ENCODE peak calls at places on chromosome 17, in ten cellular contexts. One of them, this sample, is unnamed.

GRCh38 chr17:30429155-30429554 is 48.1 kb upstream of the GOSR1 start:
- DNase-seq in NCI-H187: no peak
- DNase-seq in skeletal muscle cell: no peak
- DNase-seq in MCF 10A: no peak
- DNase-seq in T-helper 1 cell: no peak
- DNase-seq in stimulated activated CD4-positive, alpha-beta T cell treated with anti-CD3 and anti-CD28 coated beads, TNF-alpha, amount 100 ng/mL, for 48 hours: no peak
- DNase-seq in ureter: no peak
- DNase-seq in T-cell: no peak
- DNase-seq in GM04504: peak
- DNase-seq in WTC11: no peak
- DNase-seq in this sample: peak

GRCh38 chr17:31472137-31472536 is 80.7 kb downstream of the RAB11FIP4 start:
- DNase-seq in stimulated activated CD4-positive, alpha-beta T cell treated with anti-CD3 and anti-CD28 coated beads, TNF-alpha, amount 100 ng/mL, for 48 hours: no peak
- DNase-seq in T-helper 1 cell: no peak
- DNase-seq in skeletal muscle cell: no peak
- DNase-seq in GM04504: no peak
- DNase-seq in WTC11: no peak
- DNase-seq in T-cell: no peak
- DNase-seq in ureter: no peak
- DNase-seq in MCF 10A: no peak
- DNase-seq in NCI-H187: no peak
- DNase-seq in this sample: no peak

GRCh38 chr17:17395246-17395802 is 81.5 kb upstream of the MED9 start:
- DNase-seq in MCF 10A: no peak
- DNase-seq in NCI-H187: no peak
- DNase-seq in GM04504: no peak
- DNase-seq in T-helper 1 cell: no peak
- DNase-seq in WTC11: no peak
- DNase-seq in skeletal muscle cell: no peak
- DNase-seq in T-cell: no peak
- DNase-seq in stimulated activated CD4-positive, alpha-beta T cell treated with anti-CD3 and anti-CD28 coated beads, TNF-alpha, amount 100 ng/mL, for 48 hours: no peak
- DNase-seq in ureter: no peak
- DNase-seq in this sample: no peak

GRCh38 chr17:78783711-78784396 is 1.8 kb upstream of the CYTH1 start:
- DNase-seq in GM04504: no peak
- DNase-seq in ureter: no peak
- DNase-seq in MCF 10A: no peak
- DNase-seq in skeletal muscle cell: no peak
- DNase-seq in WTC11: no peak
- DNase-seq in T-cell: no peak
- DNase-seq in stimulated activated CD4-positive, alpha-beta T cell treated with anti-CD3 and anti-CD28 coated beads, TNF-alpha, amount 100 ng/mL, for 48 hours: no peak
- DNase-seq in NCI-H187: no peak
- DNase-seq in T-helper 1 cell: no peak
- DNase-seq in this sample: no peak

GRCh38 chr17:80269405-80269807 is 8.8 kb downstream of the RNF213 start:
- DNase-seq in NCI-H187: no peak
- DNase-seq in WTC11: no peak
- DNase-seq in ureter: no peak
- DNase-seq in stimulated activated CD4-positive, alpha-beta T cell treated with anti-CD3 and anti-CD28 coated beads, TNF-alpha, amount 100 ng/mL, for 48 hours: no peak
- DNase-seq in T-helper 1 cell: no peak
- DNase-seq in T-cell: no peak
- DNase-seq in GM04504: no peak
- DNase-seq in MCF 10A: no peak
- DNase-seq in skeletal muscle cell: no peak
- DNase-seq in this sample: no peak

GRCh38 chr17:5080591-5080990 is 2.3 kb downstream of the ZFP3 start:
- DNase-seq in GM04504: no peak
- DNase-seq in ureter: no peak
- DNase-seq in NCI-H187: no peak
- DNase-seq in MCF 10A: no peak
- DNase-seq in WTC11: no peak
- DNase-seq in stimulated activated CD4-positive, alpha-beta T cell treated with anti-CD3 and anti-CD28 coated beads, TNF-alpha, amount 100 ng/mL, for 48 hours: no peak
- DNase-seq in T-helper 1 cell: no peak
- DNase-seq in T-cell: no peak
- DNase-seq in skeletal muscle cell: no peak
- DNase-seq in this sample: no peak

GRCh38 chr17:50289268-50289667 is 15.0 kb downstream of the TMEM92 start:
- DNase-seq in GM04504: peak
- DNase-seq in skeletal muscle cell: no peak
- DNase-seq in T-cell: no peak
- DNase-seq in ureter: no peak
- DNase-seq in T-helper 1 cell: no peak
- DNase-seq in stimulated activated CD4-positive, alpha-beta T cell treated with anti-CD3 and anti-CD28 coated beads, TNF-alpha, amount 100 ng/mL, for 48 hours: no peak
- DNase-seq in NCI-H187: no peak
- DNase-seq in WTC11: no peak
- DNase-seq in MCF 10A: peak
- DNase-seq in this sample: no peak

GRCh38 chr17:1455291-1455747 is 713 bp downstream of the CRK start:
- DNase-seq in T-cell: no peak
- DNase-seq in skeletal muscle cell: no peak
- DNase-seq in NCI-H187: peak
- DNase-seq in WTC11: peak
- DNase-seq in GM04504: peak
- DNase-seq in stimulated activated CD4-positive, alpha-beta T cell treated with anti-CD3 and anti-CD28 coated beads, TNF-alpha, amount 100 ng/mL, for 48 hours: no peak
- DNase-seq in T-helper 1 cell: no peak
- DNase-seq in MCF 10A: peak
- DNase-seq in ureter: peak
- DNase-seq in this sample: peak

GRCh38 chr17:17300624-17301568 is 2.3 kb upstream of the NT5M start:
- DNase-seq in NCI-H187: no peak
- DNase-seq in WTC11: peak
- DNase-seq in stimulated activated CD4-positive, alpha-beta T cell treated with anti-CD3 and anti-CD28 coated beads, TNF-alpha, amount 100 ng/mL, for 48 hours: no peak
- DNase-seq in MCF 10A: peak
- DNase-seq in skeletal muscle cell: no peak
- DNase-seq in T-helper 1 cell: no peak
- DNase-seq in ureter: no peak
- DNase-seq in T-cell: peak
- DNase-seq in GM04504: no peak
- DNase-seq in this sample: no peak

GRCh38 chr17:15999974-16000827 is 577 bp downstream of the TTC19 start:
- DNase-seq in stimulated activated CD4-positive, alpha-beta T cell treated with anti-CD3 and anti-CD28 coated beads, TNF-alpha, amount 100 ng/mL, for 48 hours: no peak
- DNase-seq in T-cell: peak
- DNase-seq in NCI-H187: no peak
- DNase-seq in skeletal muscle cell: no peak
- DNase-seq in GM04504: no peak
- DNase-seq in MCF 10A: peak
- DNase-seq in WTC11: no peak
- DNase-seq in T-helper 1 cell: no peak
- DNase-seq in ureter: peak
- DNase-seq in this sample: no peak

GRCh38 chr17:68777243-68777855 is 176.2 kb upstream of the FAM20A start:
- DNase-seq in MCF 10A: peak
- DNase-seq in stimulated activated CD4-positive, alpha-beta T cell treated with anti-CD3 and anti-CD28 coated beads, TNF-alpha, amount 100 ng/mL, for 48 hours: no peak
- DNase-seq in T-helper 1 cell: no peak
- DNase-seq in T-cell: no peak
- DNase-seq in GM04504: peak
- DNase-seq in ureter: no peak
- DNase-seq in NCI-H187: no peak
- DNase-seq in skeletal muscle cell: no peak
- DNase-seq in WTC11: peak
- DNase-seq in this sample: peak

GRCh38 chr17:55344514-55344997 is 77.1 kb downstream of the MMD start:
- DNase-seq in T-cell: no peak
- DNase-seq in MCF 10A: no peak
- DNase-seq in skeletal muscle cell: no peak
- DNase-seq in stimulated activated CD4-positive, alpha-beta T cell treated with anti-CD3 and anti-CD28 coated beads, TNF-alpha, amount 100 ng/mL, for 48 hours: no peak
- DNase-seq in NCI-H187: no peak
- DNase-seq in WTC11: no peak
- DNase-seq in GM04504: no peak
- DNase-seq in T-helper 1 cell: no peak
- DNase-seq in ureter: no peak
- DNase-seq in this sample: no peak

GRCh38 chr17:44351961-44352921 is 7.1 kb downstream of the GRN start:
- DNase-seq in ureter: no peak
- DNase-seq in GM04504: no peak
- DNase-seq in stimulated activated CD4-positive, alpha-beta T cell treated with anti-CD3 and anti-CD28 coated beads, TNF-alpha, amount 100 ng/mL, for 48 hours: no peak
- DNase-seq in skeletal muscle cell: no peak
- DNase-seq in NCI-H187: no peak
- DNase-seq in WTC11: no peak
- DNase-seq in MCF 10A: no peak
- DNase-seq in T-helper 1 cell: no peak
- DNase-seq in T-cell: no peak
- DNase-seq in this sample: no peak

GRCh38 chr17:50214986-50215730 is 13.7 kb upstream of the COL1A1 start:
- DNase-seq in GM04504: no peak
- DNase-seq in T-cell: no peak
- DNase-seq in MCF 10A: no peak
- DNase-seq in stimulated activated CD4-positive, alpha-beta T cell treated with anti-CD3 and anti-CD28 coated beads, TNF-alpha, amount 100 ng/mL, for 48 hours: no peak
- DNase-seq in WTC11: no peak
- DNase-seq in skeletal muscle cell: no peak
- DNase-seq in ureter: no peak
- DNase-seq in NCI-H187: no peak
- DNase-seq in T-helper 1 cell: no peak
- DNase-seq in this sample: no peak

GRCh38 chr17:56324676-56325075 is 171.4 kb downstream of the ANKFN1 start:
- DNase-seq in ureter: no peak
- DNase-seq in skeletal muscle cell: no peak
- DNase-seq in GM04504: no peak
- DNase-seq in T-cell: no peak
- DNase-seq in WTC11: no peak
- DNase-seq in stimulated activated CD4-positive, alpha-beta T cell treated with anti-CD3 and anti-CD28 coated beads, TNF-alpha, amount 100 ng/mL, for 48 hours: no peak
- DNase-seq in MCF 10A: no peak
- DNase-seq in NCI-H187: no peak
- DNase-seq in T-helper 1 cell: no peak
- DNase-seq in this sample: no peak